ENCODE peak calls at places on chromosome 21, in eight cellular contexts. O is A549, G is fibroblast of lung, H is IMR-90, X is right atrium auricular region, J is left ventricle myocardium inferior, M is ovary, C is tibial artery. W is an unnamed sample.

GRCh38 chr21:23740463-23740862 is 1866.8 kb downstream of the MRPL39 start:
- DNase-seq in G (no peak), J (no peak), C (no peak), X (no peak), H (no peak), O (no peak), M (no peak), W (no peak)

GRCh38 chr21:36385909-36386642 is 884 bp downstream of the CHAF1B start:
- DNase-seq in G (peak; percentile 20), X (no peak), H (peak; percentile 11), M (no peak), C (no peak), O (no peak), J (no peak), W (no peak)

GRCh38 chr21:37936010-37936785 is 19.9 kb upstream of the KCNJ6 start:
- DNase-seq in M (no peak), X (no peak), G (no peak), H (no peak), C (no peak), J (no peak), O (no peak), W (no peak)

GRCh38 chr21:36964398-36964797 is 2.1 kb downstream of the HLCS start:
- DNase-seq in C (no peak), O (no peak), M (no peak), G (no peak), H (no peak), J (no peak), X (no peak), W (no peak)

GRCh38 chr21:30924171-30924680 is 42.8 kb upstream of the KRTAP11-1 start:
- DNase-seq in C (no peak), M (no peak), X (no peak), J (no peak), O (no peak), G (no peak), H (no peak), W (no peak)

GRCh38 chr21:35190201-35190701 is 141.1 kb upstream of the RUNX1 start:
- DNase-seq in C (no peak), H (peak; percentile 21), O (peak; percentile 25), G (no peak), J (no peak), M (no peak), X (no peak), W (no peak)

GRCh38 chr21:15943009-15943666 is 213.4 kb downstream of the USP25 start:
- DNase-seq in C (no peak), O (peak; percentile 16), X (no peak), J (no peak), G (peak; percentile 10), M (no peak), H (peak; percentile 4), W (no peak)

GRCh38 chr21:14114251-14114650 is 96.5 kb downstream of the LIPI start:
- DNase-seq in J (no peak), C (no peak), X (no peak), M (no peak), O (no peak), H (no peak), G (no peak), W (no peak)

GRCh38 chr21:38089763-38090046 is 167.1 kb upstream of the KCNJ15 start:
- DNase-seq in M (no peak), O (no peak), C (no peak), J (no peak), G (no peak), H (no peak), X (no peak), W (no peak)

GRCh38 chr21:27213328-27213727 is 246.4 kb upstream of the ADAMTS5 start:
- DNase-seq in J (no peak), M (no peak), C (no peak), G (peak; percentile 57), X (no peak), H (peak; percentile 36), O (no peak), W (no peak)

GRCh38 chr21:36166705-36167104 is 10.1 kb downstream of the DOP1B start:
- DNase-seq in J (no peak), G (no peak), O (no peak), M (no peak), X (no peak), H (no peak), C (no peak), W (no peak)

GRCh38 chr21:35843911-35844667 is 216.2 kb downstream of the SETD4 start:
- DNase-seq in X (no peak), O (no peak), H (no peak), G (no peak), J (no peak), C (peak; percentile 48), M (no peak), W (no peak)

GRCh38 chr21:15775291-15775690 is 45.5 kb downstream of the USP25 start:
- DNase-seq in M (no peak), O (no peak), H (no peak), G (no peak), J (no peak), X (no peak), C (no peak), W (no peak)

GRCh38 chr21:15631342-15631741 is 98.4 kb upstream of the USP25 start:
- DNase-seq in M (no peak), H (peak; percentile 71), G (peak; percentile 78), C (no peak), J (no peak), X (no peak), O (peak; percentile 24), W (no peak)

GRCh38 chr21:26555554-26555953 is 17.5 kb downstream of the CYYR1 start:
- DNase-seq in O (no peak), J (no peak), X (no peak), C (no peak), M (no peak), H (no peak), G (no peak), W (no peak)

GRCh38 chr21:35198004-35198403 is 148.9 kb upstream of the RUNX1 start:
- DNase-seq in H (peak; percentile 96), C (no peak), G (peak; percentile 74), M (no peak), X (no peak), O (peak; percentile 63), J (no peak), W (no peak)

DNA sequence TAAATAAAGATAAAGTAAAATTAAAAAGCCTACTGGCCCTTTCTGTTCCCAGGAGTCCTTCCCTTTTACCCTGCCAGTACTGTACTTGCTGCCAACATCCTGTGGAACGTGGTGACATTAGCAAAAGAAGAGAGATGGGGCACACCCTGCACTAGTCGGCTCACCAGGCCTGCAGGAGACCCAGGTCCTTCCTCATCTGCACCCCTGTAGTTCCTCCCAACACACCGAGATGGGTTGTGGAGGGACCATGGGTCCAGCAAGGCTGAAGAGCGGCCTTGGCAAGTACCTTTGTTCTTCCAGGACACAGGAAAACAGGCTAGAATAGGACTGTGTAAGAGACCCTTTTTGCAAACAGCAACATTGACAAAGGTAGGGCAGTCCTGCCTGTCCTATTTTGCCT is 98.7 kb upstream of the TMPRSS2 start:
- DNase-seq in O (no peak), H (no peak), C (no peak), G (no peak), M (no peak), X (no peak), J (no peak), W (no peak)
- H3K9me3 ChIP-seq in O (no peaks in the 10 kb centered on the region), H (no peaks in the 10 kb centered on the region), C (no peaks in the 10 kb centered on the region), G (no peaks in the 10 kb centered on the region), M (no peaks in the 10 kb centered on the region), X (no peaks in the 10 kb centered on the region), J (no peaks in the 10 kb centered on the region), W (no peaks in the 10 kb centered on the region)

GRCh38 chr21:45885597-45885929 is 96.0 kb upstream of the COL6A1 start:
- DNase-seq in J (no peak), H (no peak), X (no peak), G (no peak), C (no peak), M (no peak), O (no peak), W (no peak)
- H3K27ac ChIP-seq in J (peak overlapping the region; percentile 47), H (no peak overlapping the region), X (peak overlapping the region; percentile 81), G (no peak overlapping the region), C (no peak overlapping the region), M (no peak overlapping the region), O (no peak overlapping the region), W (no peak overlapping the region)

DNA sequence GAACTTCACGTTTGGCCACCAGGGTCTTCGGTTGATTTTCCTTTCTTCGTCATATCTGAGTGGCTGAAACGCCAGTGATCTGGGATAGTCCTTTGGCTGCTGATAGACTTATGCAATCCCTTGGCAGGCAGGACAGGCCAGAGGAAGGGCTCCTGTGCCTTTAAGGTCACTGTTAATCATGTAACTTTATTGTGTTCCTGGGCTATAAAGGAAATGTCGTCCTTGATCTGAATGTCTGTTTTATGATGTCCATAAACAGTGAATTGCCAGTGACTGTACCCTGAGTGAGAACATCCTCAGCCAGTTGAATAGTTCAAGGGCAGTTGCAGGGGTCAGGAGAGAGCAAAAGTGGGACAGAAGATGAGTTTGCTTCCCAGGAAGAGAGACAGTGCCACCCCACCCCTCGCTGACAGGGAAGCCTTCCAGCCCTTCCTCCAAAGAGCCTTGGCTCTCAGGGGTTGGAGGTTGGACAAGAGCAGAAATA is 68.0 kb downstream of the PDE9A start:
- DNase-seq in G (peak; percentile 21), H (no peak), C (no peak), X (no peak), O (no peak), M (no peak), J (no peak), W (no peak)
- H3K4me1 ChIP-seq in G (peaks cover 6% of the 10 kb centered on the region), H (peaks cover 12% of the 10 kb centered on the region), C (peaks cover 6% of the 10 kb centered on the region), X (peaks cover 36% of the 10 kb centered on the region), O (peaks cover 8% of the 10 kb centered on the region), M (peaks cover 2% of the 10 kb centered on the region), J (peaks cover 45% of the 10 kb centered on the region), W (no peaks in the 10 kb centered on the region)

GRCh38 chr21:29827647-29828046 is 112.1 kb downstream of the GRIK1 start:
- DNase-seq in C (no peak), M (no peak), G (no peak), X (no peak), O (no peak), J (no peak), H (no peak), W (no peak)
- H3K9me3 ChIP-seq in C (peaks cover 14% of the 10 kb centered on the region), M (no peaks in the 10 kb centered on the region), G (no peaks in the 10 kb centered on the region), X (peaks cover 13% of the 10 kb centered on the region), O (no peaks in the 10 kb centered on the region), J (peaks cover 25% of the 10 kb centered on the region), H (no peaks in the 10 kb centered on the region), W (peaks cover 7% of the 10 kb centered on the region)

GRCh38 chr21:41368361-41369104 is 6.7 kb downstream of the MX2 start:
- DNase-seq in G (no peak), O (no peak), M (no peak), J (no peak), X (no peak), C (no peak), H (no peak), W (peak; percentile 51)
- H3K27ac ChIP-seq in G (no peak overlapping the region), O (no peak overlapping the region), M (no peak overlapping the region), J (peak overlapping the region; percentile 76), X (peak overlapping the region; percentile 32), C (no peak overlapping the region), H (no peak overlapping the region), W (no peak overlapping the region)

DNA sequence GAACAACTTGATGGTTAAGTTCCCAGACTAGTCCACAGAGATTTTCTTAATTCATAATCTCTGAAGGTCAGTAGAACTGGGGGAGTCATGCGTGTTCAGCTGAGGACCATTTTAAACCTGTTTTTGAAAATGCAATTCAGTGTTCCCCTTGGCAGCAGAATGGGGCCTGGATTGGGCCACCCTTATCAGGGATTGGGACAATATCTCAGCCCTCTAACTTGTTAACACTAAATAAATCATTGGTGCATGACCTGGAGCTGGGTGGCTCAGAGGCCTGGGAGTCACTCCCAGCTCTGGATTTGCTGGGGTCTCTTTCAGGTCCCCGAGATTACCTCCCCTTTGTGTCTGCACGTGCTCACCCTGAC is 55.3 kb downstream of the MRPS6 start:
- DNase-seq in C (peak; percentile 61), X (no peak), J (no peak), H (no peak), O (no peak), G (no peak), M (no peak), W (no peak)
- H3K4me1 ChIP-seq in C (peaks cover 99% of the 10 kb centered on the region), X (peaks cover 61% of the 10 kb centered on the region), J (peaks cover 62% of the 10 kb centered on the region), H (peaks cover 30% of the 10 kb centered on the region), O (peaks cover 19% of the 10 kb centered on the region), G (peaks cover 21% of the 10 kb centered on the region), M (peaks cover 30% of the 10 kb centered on the region), W (peaks cover 20% of the 10 kb centered on the region)